ENCODE peak calls at places on chromosomes 12 and 14, in five cellular contexts. X is H1, A is Peyer's patch, I is IMR-90, V is sigmoid colon. F is an unnamed sample.

GRCh38 chr12:116150001-116150400 is 127.5 kb downstream of the MED13L start:
- DNase-seq in X (no peak), A (no peak), I (no peak), V (no peak), F (no peak)

GRCh38 chr12:50102186-50102585 is 1.6 kb upstream of the GPD1 start:
- DNase-seq in X (no peak), A (no peak), I (no peak), V (no peak), F (no peak)

GRCh38 chr12:105401198-105401597 is 70.7 kb downstream of the C12orf75 start:
- DNase-seq in X (no peak), A (no peak), I (no peak), V (no peak), F (no peak)

GRCh38 chr14:64762044-64763034 is 58.1 kb downstream of the PLEKHG3 start:
- DNase-seq in X (no peak), A (peak; percentile 75), I (peak; percentile 96), V (peak; percentile 93), F (peak; percentile 69)

GRCh38 chr14:96676161-96676560 is 121.0 kb upstream of the VRK1 start:
- DNase-seq in X (no peak), A (no peak), I (peak; percentile 7), V (no peak), F (no peak)

GRCh38 chr14:104865069-104865630 is at the start of gene CEP170B:
- DNase-seq in X (no peak), A (peak; percentile 88), I (peak; percentile 21), V (no peak), F (peak; percentile 40)

GRCh38 chr14:59265808-59266207 is 77.3 kb downstream of the DAAM1 start:
- DNase-seq in X (no peak), A (peak; percentile 63), I (no peak), V (no peak), F (no peak)

GRCh38 chr14:106845286-106846087 is 1319.1 kb downstream of the TMEM121 start:
- DNase-seq in X (no peak), A (peak; percentile 87), I (no peak), V (no peak), F (peak; percentile 54)

GRCh38 chr14:69896972-69897371 is 17.8 kb downstream of the SMOC1 start:
- DNase-seq in X (no peak), A (no peak), I (no peak), V (no peak), F (no peak)

GRCh38 chr14:58501214-58501816 is 73.8 kb downstream of the KIAA0586 start:
- DNase-seq in X (no peak), A (no peak), I (peak; percentile 88), V (no peak), F (peak; percentile 28)

GRCh38 chr14:32263939-32264567 is 61.0 kb upstream of the RNU6-8 start:
- DNase-seq in X (no peak), A (no peak), I (no peak), V (no peak), F (no peak)

GRCh38 chr14:30768791-30769190 is 105.6 kb upstream of the COCH start:
- DNase-seq in X (no peak), A (no peak), I (no peak), V (no peak), F (no peak)

GRCh38 chr12:120468846-120469449 is 600 bp downstream of the SRSF9 start:
- DNase-seq in X (no peak), A (peak; percentile 58), I (peak; percentile 10), V (peak; percentile 66), F (peak; percentile 19)

GRCh38 chr12:52215587-52216031 is 17.4 kb upstream of the KRT7 start:
- DNase-seq in X (no peak), A (peak; percentile 36), I (peak; percentile 79), V (peak; percentile 45), F (no peak)

GRCh38 chr14:102784892-102785597 is 7.8 kb downstream of the TRAF3 start:
- DNase-seq in X (no peak), A (no peak), I (no peak), V (no peak), F (no peak)

GRCh38 chr14:104359301-104359968 is 220.1 kb upstream of the C14orf180 start:
- DNase-seq in X (no peak), A (peak; percentile 40), I (no peak), V (peak; percentile 45), F (no peak)

GRCh38 chr12:46451276-46452021 is 78.9 kb upstream of the SLC38A2 start:
- DNase-seq in X (no peak), A (no peak), I (no peak), V (no peak), F (no peak)

GRCh38 chr12:94849411-94849976 is 154.0 kb downstream of the NDUFA12 start:
- DNase-seq in X (no peak), A (no peak), I (no peak), V (no peak), F (no peak)

GRCh38 chr14:74988131-74988530 is 14.6 kb upstream of the EIF2B2 start:
- DNase-seq in X (no peak), A (no peak), I (peak; percentile 75), V (no peak), F (no peak)

GRCh38 chr14:91195881-91196280 is 48.6 kb downstream of the GPR68 start:
- DNase-seq in X (no peak), A (no peak), I (no peak), V (no peak), F (no peak)

GRCh38 chr12:52074006-52074405 is 4.2 kb downstream of the ATG101 start:
- DNase-seq in X (no peak), A (peak; percentile 24), I (no peak), V (no peak), F (no peak)

GRCh38 chr12:96719671-96720362 is 187.2 kb upstream of the NEDD1 start:
- DNase-seq in X (no peak), A (no peak), I (peak; percentile 40), V (no peak), F (no peak)

GRCh38 chr12:101698782-101699347 is 1.4 kb downstream of the CHPT1 start:
- DNase-seq in X (no peak), A (peak; percentile 48), I (peak; percentile 12), V (no peak), F (no peak)

GRCh38 chr14:89227490-89227834 is 189.6 kb downstream of the FOXN3 start:
- DNase-seq in X (no peak), A (no peak), I (no peak), V (no peak), F (no peak)

GRCh38 chr12:15163577-15163976 is 57.6 kb downstream of the RERG start:
- DNase-seq in X (no peak), A (no peak), I (no peak), V (no peak), F (no peak)

GRCh38 chr12:128905003-128905544 is 51.8 kb downstream of the GLT1D1 start:
- DNase-seq in X (no peak), A (no peak), I (no peak), V (no peak), F (no peak)

GRCh38 chr12:25051583-25052190 is 102.8 kb upstream of the BCAT1 start:
- DNase-seq in X (no peak), A (no peak), I (no peak), V (no peak), F (peak; percentile 80)

GRCh38 chr14:81386379-81386778 is 13.7 kb downstream of the STON2 start:
- DNase-seq in X (no peak), A (no peak), I (no peak), V (no peak), F (no peak)

GRCh38 chr12:77122661-77123060 is 57.3 kb upstream of the E2F7 start:
- DNase-seq in X (no peak), A (no peak), I (peak; percentile 35), V (no peak), F (no peak)
- H3K4me3 ChIP-seq in X (no peak overlapping the region), A (no peak overlapping the region), I (no peak overlapping the region), V (no peak overlapping the region), F (no peak overlapping the region)

GRCh38 chr12:108313609-108314331 is 25.3 kb downstream of the CMKLR1 start:
- DNase-seq in X (no peak), A (no peak), I (no peak), V (no peak), F (peak; percentile 38)
- H3K27ac ChIP-seq in X (no peak overlapping the region), A (peak overlapping the region; percentile 63), I (no peak overlapping the region), V (peak overlapping the region; percentile 49), F (no peak overlapping the region)

GRCh38 chr14:50340045-50340444 is 27.9 kb downstream of the DMAC2L start:
- DNase-seq in X (no peak), A (no peak), I (no peak), V (no peak), F (no peak)

GRCh38 chr14:50340945-50341344 is 28.8 kb downstream of the DMAC2L start:
- DNase-seq in X (no peak), A (no peak), I (no peak), V (no peak), F (no peak)

GRCh38 chr14:50344116-50344775 is 32.1 kb downstream of the DMAC2L start:
- DNase-seq in X (no peak), A (no peak), I (peak; percentile 63), V (no peak), F (peak; percentile 72)

GRCh38 chr14:50343424-50343823 is 31.3 kb downstream of the DMAC2L start:
- DNase-seq in X (no peak), A (no peak), I (no peak), V (no peak), F (no peak)

DNA sequence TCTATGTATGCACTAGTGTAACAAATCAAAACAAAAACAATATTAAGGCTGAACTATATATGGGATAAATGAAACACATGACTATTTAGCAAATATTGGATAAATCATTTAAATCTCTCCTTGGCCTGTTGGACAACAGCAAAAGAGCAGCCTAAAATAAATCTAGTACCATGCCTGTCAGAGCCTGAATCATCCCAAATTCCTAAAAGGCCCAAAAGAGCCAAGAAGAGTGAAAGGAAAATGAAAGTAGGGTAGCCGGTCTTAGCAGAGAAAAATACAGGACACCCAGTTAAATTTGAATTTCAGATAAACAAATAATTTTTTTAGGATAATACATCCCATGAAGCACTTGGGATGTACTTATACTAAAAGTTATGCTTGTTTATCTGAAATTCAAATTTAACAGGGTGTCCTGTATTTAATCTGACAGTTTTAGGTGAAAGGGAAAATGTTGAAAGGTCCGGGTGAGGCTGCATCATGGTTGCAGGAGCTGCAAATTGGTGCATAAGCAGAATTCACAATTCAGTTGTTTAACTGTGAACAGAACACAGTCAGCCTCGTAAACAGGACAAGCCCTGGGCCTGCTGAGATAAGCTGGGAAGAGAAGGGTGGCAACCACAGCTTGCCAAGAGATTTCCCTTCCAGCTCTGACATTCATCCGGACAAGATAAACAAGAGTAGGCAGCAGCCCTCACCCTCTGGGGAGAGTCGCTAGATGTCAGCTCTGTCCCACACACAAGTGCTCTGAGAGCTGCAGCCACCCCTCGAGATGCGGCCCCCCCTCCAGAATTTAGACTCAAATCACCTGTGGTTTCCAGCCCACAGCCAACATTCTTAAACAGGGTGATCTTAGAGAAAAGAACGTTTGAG is 30.3 kb downstream of the DMAC2L start:
- DNase-seq in X (no peak), A (no peak), I (peak; percentile 71), V (peak; percentile 88), F (no peak)
- H3K4me3 ChIP-seq in X (no peak overlapping the region), A (no peak overlapping the region), I (peak overlapping the region; percentile 6), V (peak overlapping the region; percentile 14), F (no peak overlapping the region)

GRCh38 chr12:9132008-9132535 is 16.4 kb upstream of the A2M start:
- DNase-seq in X (no peak), A (no peak), I (no peak), V (no peak), F (no peak)
- H3K27ac ChIP-seq in X (no peak overlapping the region), A (no peak overlapping the region), I (peak overlapping the region; percentile 87), V (no peak overlapping the region), F (no peak overlapping the region)

GRCh38 chr12:99609455-99610181 is 37.9 kb upstream of the GARIN6 start:
- DNase-seq in X (no peak), A (no peak), I (no peak), V (no peak), F (no peak)

GRCh38 chr12:99611590-99611989 is 36.0 kb upstream of the GARIN6 start:
- DNase-seq in X (no peak), A (no peak), I (no peak), V (no peak), F (no peak)

GRCh38 chr12:99611117-99611516 is 36.4 kb upstream of the GARIN6 start:
- DNase-seq in X (no peak), A (no peak), I (no peak), V (no peak), F (no peak)
- H3K4me3 ChIP-seq in X (no peak overlapping the region), A (no peak overlapping the region), I (no peak overlapping the region), V (no peak overlapping the region), F (no peak overlapping the region)

F was measured in CD4-positive, alpha-beta memory T cell.